ENCODE peak calls at places on chromosomes 12 and 14, in seven cellular contexts. A is PC-9, C is NB4, W is testis, E is IMR-90, Z is mammary epithelial cell, O is fibroblast of the aortic adventitia. G is an unnamed sample.

GRCh38 chr12:53867216-53868012 is 71.2 kb upstream of the HOXC13 start:
- DNase-seq in A (peak), C (no peak), W (no peak), E (no peak), Z (peak), O (no peak), G (no peak)

GRCh38 chr12:9319842-9320173 is 111.6 kb upstream of the PZP start:
- DNase-seq in A (no peak), C (no peak), W (no peak), E (no peak), Z (peak), O (no peak), G (no peak)

GRCh38 chr12:123273166-123273565 is 1.5 kb upstream of the CDK2AP1 start:
- DNase-seq in A (no peak), C (no peak), W (no peak), E (no peak), Z (no peak), O (no peak), G (no peak)

GRCh38 chr12:117129391-117129790 is 30.2 kb upstream of the TESC start:
- DNase-seq in A (no peak), C (no peak), W (no peak), E (no peak), Z (no peak), O (no peak), G (no peak)

GRCh38 chr14:65132855-65133254 is 30.5 kb upstream of the MAX start:
- DNase-seq in A (no peak), C (no peak), W (no peak), E (no peak), Z (no peak), O (no peak), G (no peak)

GRCh38 chr12:54486173-54486867 is 11.2 kb upstream of the NCKAP1L start:
- DNase-seq in A (no peak), C (peak), W (no peak), E (no peak), Z (no peak), O (no peak), G (peak)

GRCh38 chr14:55015006-55015405 is 11.9 kb downstream of the WDHD1 start:
- DNase-seq in A (no peak), C (no peak), W (no peak), E (no peak), Z (peak), O (no peak), G (no peak)

GRCh38 chr14:24171422-24172260 is at the start of gene REC8:
- DNase-seq in A (no peak), C (no peak), W (peak), E (no peak), Z (no peak), O (no peak), G (peak)

GRCh38 chr14:72739446-72740405 is 154.2 kb downstream of the DPF3 start:
- DNase-seq in A (no peak), C (no peak), W (no peak), E (no peak), Z (no peak), O (no peak), G (no peak)

GRCh38 chr12:75868501-75868900 is 163.1 kb downstream of the PHLDA1 start:
- DNase-seq in A (no peak), C (no peak), W (no peak), E (no peak), Z (no peak), O (peak), G (no peak)

GRCh38 chr14:72451081-72451972 is 442.6 kb downstream of the DPF3 start:
- DNase-seq in A (no peak), C (no peak), W (no peak), E (no peak), Z (no peak), O (no peak), G (peak)

GRCh38 chr12:112997506-112997905 is 19.2 kb downstream of the OAS2 start:
- DNase-seq in A (no peak), C (no peak), W (no peak), E (no peak), Z (no peak), O (no peak), G (no peak)

GRCh38 chr12:45165284-45165683 is 50.6 kb upstream of the ANO6 start:
- DNase-seq in A (no peak), C (no peak), W (no peak), E (no peak), Z (no peak), O (no peak), G (no peak)

GRCh38 chr12:107332726-107333125 is 239.4 kb upstream of the CRY1 start:
- DNase-seq in A (no peak), C (peak), W (no peak), E (no peak), Z (no peak), O (no peak), G (no peak)

GRCh38 chr14:64388533-64389243 is 535 bp downstream of the MTHFD1 start:
- DNase-seq in A (no peak), C (peak), W (peak), E (peak), Z (peak), O (peak), G (no peak)

GRCh38 chr14:61420326-61420725 is 98.9 kb downstream of the PRKCH start:
- DNase-seq in A (peak), C (no peak), W (no peak), E (peak), Z (peak), O (no peak), G (no peak)

GRCh38 chr14:47438650-47439140 is 236.7 kb downstream of the MDGA2 start:
- DNase-seq in A (no peak), C (no peak), W (no peak), E (no peak), Z (no peak), O (no peak), G (no peak)

GRCh38 chr12:99039367-99040120 is 394.5 kb downstream of the APAF1 start:
- DNase-seq in A (no peak), C (no peak), W (no peak), E (no peak), Z (no peak), O (no peak), G (no peak)

GRCh38 chr14:68687746-68688145 is 105.1 kb downstream of the ZFP36L1 start:
- DNase-seq in A (peak), C (no peak), W (no peak), E (peak), Z (peak), O (peak), G (no peak)

GRCh38 chr12:31589582-31589895 is 1.4 kb downstream of the DENND5B start:
- DNase-seq in A (peak), C (no peak), W (no peak), E (no peak), Z (no peak), O (no peak), G (peak)

GRCh38 chr12:31206038-31206670 is 119.8 kb downstream of the SINHCAF start:
- DNase-seq in A (peak), C (no peak), W (no peak), E (peak), Z (peak), O (peak), G (no peak)

GRCh38 chr14:54475911-54476310 is 12.9 kb downstream of the GMFB start:
- DNase-seq in A (no peak), C (no peak), W (no peak), E (no peak), Z (no peak), O (no peak), G (no peak)

GRCh38 chr12:121968880-121969279 is 50.5 kb downstream of the CFAP251 start:
- DNase-seq in A (no peak), C (no peak), W (no peak), E (no peak), Z (no peak), O (no peak), G (no peak)

GRCh38 chr12:20716985-20717384 is 21.9 kb downstream of the SLCO1C1 start:
- DNase-seq in A (no peak), C (no peak), W (no peak), E (no peak), Z (no peak), O (no peak), G (no peak)

GRCh38 chr14:55965851-55966250 is 152.4 kb upstream of the PELI2 start:
- DNase-seq in A (no peak), C (no peak), W (no peak), E (no peak), Z (no peak), O (peak), G (no peak)

GRCh38 chr14:105375635-105376057 is 22.7 kb upstream of the TEX22 start:
- DNase-seq in A (no peak), C (peak), W (no peak), E (peak), Z (no peak), O (no peak), G (peak)

GRCh38 chr14:33085799-33086198 is 147.1 kb downstream of the NPAS3 start:
- DNase-seq in A (no peak), C (no peak), W (no peak), E (no peak), Z (no peak), O (no peak), G (no peak)

GRCh38 chr12:114935658-114936057 is 251.7 kb upstream of the TBX3 start:
- DNase-seq in A (no peak), C (peak), W (no peak), E (no peak), Z (no peak), O (no peak), G (peak)
- TF ChIP-seq CTCF in A (no peak), C (peak), W (no peak), E (no peak), Z (peak), O (no peak), G (peak)

GRCh38 chr12:852864-853263 is 96.6 kb downstream of the RAD52 start:
- DNase-seq in A (no peak), C (no peak), W (no peak), E (no peak), Z (no peak), O (no peak), G (no peak)

GRCh38 chr12:851343-851742 is 98.2 kb downstream of the RAD52 start:
- DNase-seq in A (no peak), C (no peak), W (no peak), E (peak), Z (no peak), O (peak), G (no peak)

GRCh38 chr12:848519-849191 is 96.3 kb downstream of the WNK1 start:
- DNase-seq in A (no peak), C (no peak), W (no peak), E (peak), Z (peak), O (peak), G (no peak)

GRCh38 chr12:849192-849527 is 96.8 kb downstream of the WNK1 start:
- DNase-seq in A (no peak), C (no peak), W (no peak), E (no peak), Z (no peak), O (no peak), G (no peak)

GRCh38 chr12:851913-852312 is 97.6 kb downstream of the RAD52 start:
- DNase-seq in A (no peak), C (peak), W (no peak), E (peak), Z (peak), O (peak), G (no peak)
- H3K4me3 ChIP-seq in A (no peak), C (no peak), W (no peak), E (no peak), Z (no peak), O (peak), G (no peak)

GRCh38 chr12:15738438-15739015 is 50.7 kb downstream of the EPS8 start:
- DNase-seq in A (no peak), C (no peak), W (no peak), E (no peak), Z (no peak), O (no peak), G (no peak)
- TF ChIP-seq CTCF in A (no peak), C (no peak), W (no peak), E (no peak), Z (no peak), O (no peak), G (no peak)

DNA sequence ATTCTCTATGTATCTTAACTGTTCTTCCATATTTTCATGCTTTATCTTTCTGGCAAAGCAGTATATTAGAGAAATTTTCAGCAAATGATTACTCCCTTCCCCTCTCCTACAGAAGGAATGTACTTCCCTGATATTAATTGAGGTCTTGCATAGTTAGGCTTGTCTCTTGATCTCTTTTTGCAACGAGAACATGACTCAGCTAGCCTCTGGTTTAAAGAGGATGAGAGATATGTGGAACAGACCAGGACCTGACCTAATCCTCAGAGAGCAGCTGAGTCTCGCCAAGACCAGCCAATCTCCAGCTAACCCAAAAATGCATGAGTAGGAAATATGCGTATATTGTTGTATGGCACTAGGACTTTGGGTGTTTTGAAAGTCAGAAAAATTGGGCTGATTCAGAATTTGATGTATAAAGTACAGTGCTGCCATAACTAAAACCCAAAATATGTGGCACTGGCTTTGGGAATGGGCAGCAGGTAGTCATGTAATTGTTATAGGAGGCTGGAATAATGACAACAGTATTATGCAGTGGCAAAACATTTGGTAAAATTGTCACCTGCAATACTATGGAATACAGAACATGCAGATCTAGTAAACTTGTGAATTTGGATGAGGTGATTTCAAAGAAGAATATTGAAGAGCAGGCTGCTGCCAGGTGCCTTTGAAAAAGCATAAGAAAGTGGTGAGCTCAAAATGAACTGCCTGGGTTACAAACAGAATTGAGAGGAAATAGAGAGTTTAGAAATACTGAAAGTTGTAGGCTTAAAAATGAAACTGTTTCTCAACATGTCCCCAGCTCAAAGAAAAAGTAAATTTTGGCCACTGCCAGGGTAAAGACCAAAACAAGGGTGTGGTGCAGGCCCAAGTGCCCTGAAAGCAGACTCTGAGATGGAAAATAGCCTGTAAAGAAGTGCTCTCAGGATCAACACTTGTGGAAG is 9.3 kb upstream of the USP15 start:
- DNase-seq in A (no peak), C (peak), W (no peak), E (peak), Z (peak), O (peak), G (peak)
- H3K4me3 ChIP-seq in A (no peak), C (no peak), W (no peak), E (no peak), Z (no peak), O (no peak), G (no peak)